ENCODE peak calls at places on chromosomes 5 and 9, in eight cellular contexts. X is neuronal stem cell, M is OCI-LY7, A is hepatocyte, K is SJCRH30, Z is GM23248, B is IMR-90, S is tibial artery. I is an unnamed sample.

GRCh38 chr9:4929917-4930316 is 55.2 kb upstream of the JAK2 start:
- DNase-seq in X (no peak), M (no peak), A (no peak), K (no peak), Z (peak; percentile 32), B (peak; percentile 20), S (no peak), I (no peak)

GRCh38 chr9:128916204-128916603 is 4.6 kb upstream of the PHYHD1 start:
- DNase-seq in X (no peak), M (no peak), A (no peak), K (no peak), Z (peak; percentile 74), B (no peak), S (peak; percentile 77), I (no peak)

GRCh38 chr9:18261143-18261542 is 212.8 kb upstream of the ADAMTSL1 start:
- DNase-seq in X (no peak), M (no peak), A (peak; percentile 10), K (no peak), Z (no peak), B (no peak), S (no peak), I (no peak)

GRCh38 chr5:12095808-12096281 is 191.6 kb upstream of the CTNND2 start:
- DNase-seq in X (no peak), M (no peak), A (no peak), K (no peak), Z (no peak), B (no peak), S (no peak), I (no peak)

GRCh38 chr5:175746851-175747250 is 89.0 kb downstream of the HRH2 start:
- DNase-seq in X (peak; percentile 23), M (no peak), A (no peak), K (no peak), Z (peak; percentile 30), B (peak; percentile 15), S (no peak), I (peak; percentile 33)

GRCh38 chr5:175444060-175444904 is at the start of gene DRD1:
- DNase-seq in X (peak; percentile 67), M (peak; percentile 17), A (peak; percentile 77), K (no peak), Z (peak; percentile 59), B (peak; percentile 21), S (no peak), I (peak; percentile 64)

GRCh38 chr5:138234651-138235050 is 21.5 kb upstream of the CDC23 start:
- DNase-seq in X (no peak), M (no peak), A (no peak), K (no peak), Z (no peak), B (no peak), S (no peak), I (no peak)

GRCh38 chr5:178313316-178313715 is 80.7 kb upstream of the PHYKPL start:
- DNase-seq in X (no peak), M (no peak), A (no peak), K (no peak), Z (no peak), B (no peak), S (no peak), I (no peak)

GRCh38 chr5:28580616-28581015 is 1542.2 kb upstream of the CDH9 start:
- DNase-seq in X (no peak), M (no peak), A (no peak), K (no peak), Z (no peak), B (no peak), S (no peak), I (no peak)

GRCh38 chr9:132849168-132849831 is 28.8 kb downstream of the AK8 start:
- DNase-seq in X (no peak), M (no peak), A (peak; percentile 33), K (no peak), Z (no peak), B (no peak), S (no peak), I (peak; percentile 61)

GRCh38 chr5:78530342-78531096 is 118.1 kb downstream of the LHFPL2 start:
- DNase-seq in X (no peak), M (no peak), A (peak; percentile 64), K (no peak), Z (peak; percentile 95), B (peak; percentile 99), S (no peak), I (no peak)
- H3K4me1 ChIP-seq in X (no peaks in the 10 kb centered on the region), M (no peaks in the 10 kb centered on the region), A (peaks cover 12% of the 10 kb centered on the region), K (no peaks in the 10 kb centered on the region), Z (peaks cover 67% of the 10 kb centered on the region), B (peaks cover 33% of the 10 kb centered on the region), S (peaks cover 72% of the 10 kb centered on the region), I (peaks cover 12% of the 10 kb centered on the region)

GRCh38 chr5:146079695-146080361 is 25.5 kb downstream of the PLAC8L1 start:
- DNase-seq in X (no peak), M (no peak), A (no peak), K (no peak), Z (peak; percentile 57), B (peak; percentile 10), S (no peak), I (no peak)
- H3K4me1 ChIP-seq in X (no peaks in the 10 kb centered on the region), M (peaks cover 8% of the 10 kb centered on the region), A (no peaks in the 10 kb centered on the region), K (peaks cover 9% of the 10 kb centered on the region), Z (peaks cover 13% of the 10 kb centered on the region), B (no peaks in the 10 kb centered on the region), S (peaks cover 7% of the 10 kb centered on the region), I (no peaks in the 10 kb centered on the region)

DNA sequence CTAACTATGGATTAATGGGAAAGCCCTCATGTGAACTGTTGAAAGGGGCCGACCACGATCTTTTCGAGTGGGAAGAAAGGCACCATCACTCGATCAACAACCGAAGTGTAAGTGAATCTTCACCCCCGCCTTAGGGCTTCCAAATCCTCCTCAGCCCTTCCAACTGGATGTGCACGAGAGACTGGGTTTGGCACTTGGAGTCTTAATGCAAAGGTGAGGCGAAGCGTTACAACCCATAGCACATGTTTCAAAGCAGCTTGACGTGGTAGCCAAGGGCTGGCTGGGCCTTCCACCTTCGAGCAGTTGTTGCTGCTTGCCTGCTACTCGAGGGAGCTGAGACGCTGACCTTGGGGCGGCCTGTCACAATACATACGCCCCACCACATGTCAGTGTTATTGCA is 5.7 kb upstream of the LCN9 start:
- DNase-seq in X (no peak), M (no peak), A (no peak), K (no peak), Z (no peak), B (no peak), S (no peak), I (no peak)
- H3K4me1 ChIP-seq in X (peaks cover 8% of the 10 kb centered on the region), M (no peaks in the 10 kb centered on the region), A (no peaks in the 10 kb centered on the region), K (peaks cover 5% of the 10 kb centered on the region), Z (no peaks in the 10 kb centered on the region), B (no peaks in the 10 kb centered on the region), S (no peaks in the 10 kb centered on the region), I (peaks cover 7% of the 10 kb centered on the region)

GRCh38 chr9:134382733-134383132 is 56.5 kb downstream of the RXRA start:
- DNase-seq in X (no peak), M (no peak), A (peak; percentile 74), K (no peak), Z (no peak), B (no peak), S (no peak), I (no peak)
- H3K4me1 ChIP-seq in X (peaks cover 27% of the 10 kb centered on the region), M (no peaks in the 10 kb centered on the region), A (peaks cover 68% of the 10 kb centered on the region), K (peaks cover 17% of the 10 kb centered on the region), Z (peaks cover 15% of the 10 kb centered on the region), B (peaks cover 33% of the 10 kb centered on the region), S (peaks cover 95% of the 10 kb centered on the region), I (peaks cover 26% of the 10 kb centered on the region)

DNA sequence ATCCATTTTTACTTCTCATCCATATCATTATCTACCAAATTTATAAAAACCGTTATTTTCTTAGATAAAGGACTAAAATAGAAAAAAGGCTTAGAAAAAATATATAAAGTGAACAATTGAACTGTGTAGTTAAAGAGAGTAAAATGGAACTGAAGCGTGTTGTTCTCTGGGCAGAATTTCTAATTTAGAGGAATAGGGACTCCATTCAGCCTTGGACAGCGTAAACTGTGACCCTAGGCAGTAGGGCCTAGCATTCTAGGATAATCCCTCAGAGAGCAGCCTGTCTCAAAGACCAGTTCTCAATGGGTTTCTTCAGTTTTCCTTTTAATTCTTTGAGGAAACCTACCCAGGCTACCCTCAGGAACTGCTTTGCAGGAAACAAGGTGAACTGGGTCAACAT is 11.1 kb downstream of the ZNF462 start:
- DNase-seq in X (no peak), M (no peak), A (no peak), K (no peak), Z (no peak), B (no peak), S (no peak), I (no peak)
- H3K4me1 ChIP-seq in X (no peaks in the 10 kb centered on the region), M (no peaks in the 10 kb centered on the region), A (peaks cover 16% of the 10 kb centered on the region), K (peaks cover 17% of the 10 kb centered on the region), Z (peaks cover 14% of the 10 kb centered on the region), B (peaks cover 14% of the 10 kb centered on the region), S (peaks cover 36% of the 10 kb centered on the region), I (peaks cover 13% of the 10 kb centered on the region)

GRCh38 chr9:93585259-93585658 is 8.9 kb downstream of the PHF2 start:
- DNase-seq in X (no peak), M (no peak), A (no peak), K (no peak), Z (no peak), B (no peak), S (no peak), I (no peak)

GRCh38 chr9:93579711-93580516 is 3.5 kb downstream of the PHF2 start:
- DNase-seq in X (no peak), M (no peak), A (no peak), K (no peak), Z (no peak), B (no peak), S (no peak), I (no peak)

GRCh38 chr9:93582550-93582949 is 6.2 kb downstream of the PHF2 start:
- DNase-seq in X (no peak), M (no peak), A (no peak), K (no peak), Z (no peak), B (no peak), S (no peak), I (no peak)

GRCh38 chr9:93580654-93581380 is 4.4 kb downstream of the PHF2 start:
- DNase-seq in X (no peak), M (no peak), A (no peak), K (no peak), Z (no peak), B (no peak), S (no peak), I (no peak)

GRCh38 chr9:93582115-93582514 is 5.7 kb downstream of the PHF2 start:
- DNase-seq in X (no peak), M (no peak), A (peak; percentile 74), K (no peak), Z (peak; percentile 24), B (no peak), S (no peak), I (no peak)
- H3K4me1 ChIP-seq in X (peaks cover 5% of the 10 kb centered on the region), M (peaks cover 9% of the 10 kb centered on the region), A (peaks cover 45% of the 10 kb centered on the region), K (no peaks in the 10 kb centered on the region), Z (peaks cover 13% of the 10 kb centered on the region), B (peaks cover 20% of the 10 kb centered on the region), S (peaks cover 67% of the 10 kb centered on the region), I (no peaks in the 10 kb centered on the region)

GRCh38 chr9:36986548-36987408 is 47.3 kb downstream of the PAX5 start:
- DNase-seq in X (no peak), M (no peak), A (no peak), K (no peak), Z (peak; percentile 28), B (no peak), S (no peak), I (no peak)
- H3K4me1 ChIP-seq in X (no peaks in the 10 kb centered on the region), M (peaks cover 19% of the 10 kb centered on the region), A (peaks cover 4% of the 10 kb centered on the region), K (no peaks in the 10 kb centered on the region), Z (no peaks in the 10 kb centered on the region), B (no peaks in the 10 kb centered on the region), S (peaks cover 15% of the 10 kb centered on the region), I (no peaks in the 10 kb centered on the region)

GRCh38 chr5:126938461-126938860 is 91.9 kb downstream of the MARCHF3 start:
- DNase-seq in X (no peak), M (no peak), A (no peak), K (no peak), Z (peak; percentile 90), B (peak; percentile 89), S (no peak), I (no peak)
- H3K4me1 ChIP-seq in X (no peaks in the 10 kb centered on the region), M (no peaks in the 10 kb centered on the region), A (no peaks in the 10 kb centered on the region), K (peaks cover 5% of the 10 kb centered on the region), Z (peaks cover 28% of the 10 kb centered on the region), B (peaks cover 5% of the 10 kb centered on the region), S (no peaks in the 10 kb centered on the region), I (no peaks in the 10 kb centered on the region)